ENCODE peak calls at places on chromosomes 2 and 18, in six cellular contexts. D is endothelial cell, X is dorsolateral prefrontal cortex, L is cardiac muscle cell, H is MCF 10A, C is Calu3. J is an unnamed sample.

GRCh38 chr2:166343467-166343866 is 32.3 kb downstream of the SCN9A start:
- DNase-seq in D (no peak), X (no peak), L (no peak), H (no peak), C (no peak), J (no peak)

GRCh38 chr2:53829252-53829651 is 30.5 kb downstream of the GPR75 start:
- DNase-seq in D (no peak), X (no peak), L (no peak), H (no peak), C (no peak), J (no peak)

GRCh38 chr18:4789506-4789905 is 334.4 kb upstream of the DLGAP1 start:
- DNase-seq in D (no peak), X (no peak), L (no peak), H (no peak), C (no peak), J (no peak)

GRCh38 chr2:10221443-10221842 is 81.3 kb upstream of the HPCAL1 start:
- DNase-seq in D (no peak), X (no peak), L (no peak), H (no peak), C (no peak), J (no peak)

GRCh38 chr2:86037141-86037794 is 68.4 kb downstream of the POLR1A start:
- DNase-seq in D (no peak), X (no peak), L (peak), H (no peak), C (no peak), J (no peak)

GRCh38 chr2:237475704-237476107 is 11.3 kb upstream of the MLPH start:
- DNase-seq in D (no peak), X (no peak), L (peak), H (peak), C (peak), J (no peak)

GRCh38 chr2:239264838-239265651 is 135.8 kb downstream of the HDAC4 start:
- DNase-seq in D (no peak), X (no peak), L (peak), H (peak), C (peak), J (no peak)

GRCh38 chr2:181615086-181615635 is 41.7 kb downstream of the CERKL start:
- DNase-seq in D (no peak), X (no peak), L (no peak), H (no peak), C (no peak), J (no peak)

GRCh38 chr2:143716527-143716926 is 587.3 kb downstream of the ARHGAP15 start:
- DNase-seq in D (no peak), X (no peak), L (peak), H (no peak), C (no peak), J (no peak)

GRCh38 chr2:192373754-192374153 is 179.0 kb upstream of the TMEFF2 start:
- DNase-seq in D (no peak), X (no peak), L (no peak), H (no peak), C (no peak), J (no peak)

GRCh38 chr2:128178650-128179460 is 87.9 kb downstream of the UGGT1 start:
- DNase-seq in D (peak), X (peak), L (peak), H (peak), C (peak), J (no peak)

GRCh38 chr2:36701391-36701795 is 4.9 kb downstream of the VIT start:
- DNase-seq in D (no peak), X (no peak), L (peak), H (peak), C (no peak), J (no peak)

GRCh38 chr18:75612491-75612890 is 185.0 kb upstream of the SMIM21 start:
- DNase-seq in D (no peak), X (no peak), L (no peak), H (no peak), C (no peak), J (no peak)

GRCh38 chr2:68730828-68731227 is 3.8 kb upstream of the ARHGAP25 start:
- DNase-seq in D (no peak), X (no peak), L (no peak), H (peak), C (no peak), J (no peak)

GRCh38 chr2:190511104-190511503 is 23.4 kb downstream of the NEMP2 start:
- DNase-seq in D (no peak), X (no peak), L (peak), H (peak), C (peak), J (no peak)

GRCh38 chr18:44181951-44182350 is 498.7 kb upstream of the SETBP1 start:
- DNase-seq in D (no peak), X (no peak), L (no peak), H (peak), C (no peak), J (no peak)

GRCh38 chr18:67783215-67783946 is 266.9 kb upstream of the DSEL start:
- DNase-seq in D (no peak), X (no peak), L (peak), H (peak), C (no peak), J (no peak)

GRCh38 chr2:12109363-12110017 is 363.1 kb downstream of the LPIN1 start:
- DNase-seq in D (no peak), X (no peak), L (no peak), H (no peak), C (no peak), J (no peak)

GRCh38 chr18:51151568-51152511 is 45.6 kb downstream of the MEX3C start:
- DNase-seq in D (no peak), X (no peak), L (no peak), H (no peak), C (no peak), J (no peak)

GRCh38 chr2:102635317-102635716 is 16.0 kb downstream of the SLC9A2 start:
- DNase-seq in D (no peak), X (no peak), L (no peak), H (no peak), C (no peak), J (no peak)

GRCh38 chr2:73386342-73386868 is 769 bp downstream of the ALMS1 start:
- DNase-seq in D (no peak), X (no peak), L (no peak), H (no peak), C (no peak), J (no peak)

GRCh38 chr2:96537066-96537733 is 648 bp downstream of the ARID5A start:
- DNase-seq in D (peak), X (no peak), L (peak), H (peak), C (peak), J (no peak)

GRCh38 chr2:23512778-23513177 is 127.8 kb downstream of the KLHL29 start:
- DNase-seq in D (no peak), X (no peak), L (no peak), H (no peak), C (no peak), J (no peak)

GRCh38 chr18:67935638-67936037 is 419.1 kb upstream of the DSEL start:
- DNase-seq in D (no peak), X (no peak), L (no peak), H (no peak), C (no peak), J (no peak)

GRCh38 chr18:2568129-2568528 is 3.2 kb downstream of the METTL4 start:
- DNase-seq in D (no peak), X (no peak), L (no peak), H (no peak), C (no peak), J (no peak)

GRCh38 chr2:110820128-110820527 is 87.8 kb downstream of the ACOXL start:
- DNase-seq in D (no peak), X (no peak), L (no peak), H (no peak), C (no peak), J (no peak)

GRCh38 chr2:152588911-152589310 is 128.3 kb downstream of the PRPF40A start:
- DNase-seq in D (no peak), X (no peak), L (no peak), H (no peak), C (no peak), J (no peak)

GRCh38 chr18:46427216-46427995 is 229.6 kb downstream of the LOXHD1 start:
- DNase-seq in D (no peak), X (no peak), L (no peak), H (no peak), C (no peak), J (no peak)

GRCh38 chr2:866009-866680 is 84.5 kb upstream of the SNTG2 start:
- DNase-seq in D (no peak), X (no peak), L (no peak), H (no peak), C (no peak), J (no peak)
- TF ChIP-seq CTCF in D (no peak), X (no peak), L (no peak), H (no peak), C (no peak), J (no peak)

GRCh38 chr2:219510512-219511135 is 3.7 kb upstream of the ASIC4 start:
- DNase-seq in D (no peak), X (no peak), L (no peak), H (no peak), C (no peak), J (no peak)
- TF ChIP-seq CTCF in D (no peak), X (no peak), L (no peak), H (no peak), C (no peak), J (no peak)

GRCh38 chr2:127106457-127106997 is 427 bp downstream of the BIN1 start:
- DNase-seq in D (peak), X (no peak), L (peak), H (peak), C (peak), J (no peak)

GRCh38 chr2:127106998-127107621 is at the start of gene BIN1:
- DNase-seq in D (peak), X (peak), L (peak), H (peak), C (peak), J (peak)

GRCh38 chr2:127104881-127105655 is 1.9 kb downstream of the BIN1 start:
- DNase-seq in D (no peak), X (no peak), L (peak), H (no peak), C (no peak), J (peak)

GRCh38 chr2:127104166-127104660 is 2.7 kb downstream of the BIN1 start:
- DNase-seq in D (no peak), X (no peak), L (no peak), H (no peak), C (no peak), J (no peak)

DNA sequence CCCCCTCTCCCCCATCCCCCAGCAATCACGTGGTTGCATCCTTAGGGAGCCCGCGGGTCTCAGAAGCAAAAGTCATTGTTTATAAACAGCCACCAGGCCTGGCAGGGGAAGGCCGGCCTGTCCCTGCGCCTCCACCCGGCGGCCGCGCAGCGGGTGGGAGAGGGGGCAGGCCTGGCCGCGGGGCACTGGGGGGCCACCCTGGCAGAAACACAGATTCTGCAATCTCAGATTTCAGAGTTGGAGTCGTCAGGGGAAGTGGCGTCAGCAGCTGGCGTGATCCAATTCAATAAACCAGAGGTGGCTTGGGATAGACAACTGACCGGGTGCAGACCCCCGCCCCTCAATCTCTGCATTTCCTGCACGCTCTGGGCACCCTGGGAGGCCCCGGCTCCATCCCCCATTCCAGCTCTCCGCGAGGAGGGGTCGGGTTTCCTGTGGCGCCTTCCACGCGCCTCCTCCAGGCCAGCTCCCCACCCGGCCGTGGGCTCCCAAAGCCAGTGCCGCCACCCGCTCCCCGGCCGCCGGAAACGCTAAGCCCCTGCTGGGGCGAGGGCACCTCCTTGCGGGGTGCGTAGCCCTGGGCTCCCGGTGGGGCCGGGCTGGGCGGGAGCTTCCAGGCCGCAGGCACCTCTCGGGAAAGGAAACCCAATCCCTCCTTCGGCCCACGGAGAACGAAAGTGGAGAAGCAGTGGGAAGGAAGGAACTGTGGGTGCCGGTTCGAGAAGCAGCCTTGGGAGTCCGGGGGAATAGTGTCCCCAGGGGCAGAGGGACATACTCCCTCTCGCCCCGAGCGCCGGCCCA is 1.1 kb downstream of the BIN1 start:
- DNase-seq in D (no peak), X (no peak), L (peak), H (no peak), C (peak), J (no peak)
- TF ChIP-seq CTCF in D (no peak), X (no peak), L (peak), H (no peak), C (no peak), J (no peak)

GRCh38 chr2:4381049-4381448 is 677.7 kb downstream of the DCDC2C start:
- DNase-seq in D (no peak), X (no peak), L (no peak), H (no peak), C (no peak), J (no peak)

GRCh38 chr2:4381773-4382172 is 678.4 kb downstream of the DCDC2C start:
- DNase-seq in D (no peak), X (no peak), L (no peak), H (no peak), C (no peak), J (no peak)
- TF ChIP-seq CTCF in D (no peak), X (no peak), L (no peak), H (no peak), C (no peak), J (no peak)

J was measured in D721Med.